ENCODE peak calls at places on chromosomes 2 and 18, in ten cellular contexts. V is NCI-H187 treated with DMSO at 0.1 percent for 48 hours; O is T-cell; I is SK-MEL-5; X is kidney glomerular epithelial cell; Y is hypothalamus; S is tibial artery; P is SJSA1; E is lower leg skin; U is stimulated activated CD8-positive, alpha-beta memory T cell treated with anti-CD3 and anti-CD28 coated beads, Interleukin-12 subunit alpha, Interleukin-12 subunit beta, amount 100 ng/mL, for 1 hour. L is an unnamed sample.
A peak's percentile ranks its signal among the peaks of the same experiment; 100 is the strongest.

GRCh38 chr18:31399336-31400032 is 22.9 kb downstream of the DSG4 start:
- DNase-seq in V (no peak), O (no peak), I (no peak), X (peak; percentile 87), Y (no peak), S (no peak), P (no peak), E (no peak), U (no peak), L (peak; percentile 95)

GRCh38 chr2:36919041-36919837 is 47.1 kb downstream of the STRN start:
- DNase-seq in V (no peak), O (no peak), I (no peak), X (no peak), Y (no peak), S (no peak), P (no peak), E (no peak), U (no peak), L (no peak)

GRCh38 chr18:22026362-22026761 is 143.0 kb upstream of the GATA6 start:
- DNase-seq in V (no peak), O (no peak), I (no peak), X (no peak), Y (no peak), S (no peak), P (no peak), E (no peak), U (no peak), L (no peak)

GRCh38 chr18:56373601-56374000 is 264.8 kb downstream of the TXNL1 start:
- DNase-seq in V (no peak), O (no peak), I (no peak), X (no peak), Y (no peak), S (no peak), P (no peak), E (no peak), U (no peak), L (no peak)

GRCh38 chr2:199914372-199914958 is 3.4 kb downstream of the C2orf69 start:
- DNase-seq in V (no peak), O (no peak), I (no peak), X (no peak), Y (no peak), S (no peak), P (no peak), E (no peak), U (no peak), L (no peak)

GRCh38 chr2:188607501-188607900 is 315.8 kb downstream of the GULP1 start:
- DNase-seq in V (no peak), O (no peak), I (no peak), X (peak; percentile 12), Y (no peak), S (no peak), P (no peak), E (no peak), U (no peak), L (peak; percentile 88)

GRCh38 chr2:6863792-6864191 is 1.9 kb downstream of the CMPK2 start:
- DNase-seq in V (peak; percentile 77), O (no peak), I (no peak), X (no peak), Y (no peak), S (no peak), P (no peak), E (no peak), U (no peak), L (no peak)

GRCh38 chr2:128320609-128321420 is 2.1 kb upstream of the HS6ST1 start:
- DNase-seq in V (no peak), O (no peak), I (no peak), X (no peak), Y (no peak), S (peak; percentile 65), P (no peak), E (no peak), U (no peak), L (no peak)

GRCh38 chr2:222468338-222468737 is 44.0 kb downstream of the SGPP2 start:
- DNase-seq in V (no peak), O (no peak), I (peak; percentile 69), X (no peak), Y (peak; percentile 23), S (no peak), P (no peak), E (no peak), U (no peak), L (peak; percentile 38)

GRCh38 chr18:34694611-34695165 is 15.4 kb upstream of the DTNA start:
- DNase-seq in V (no peak), O (no peak), I (no peak), X (no peak), Y (no peak), S (no peak), P (no peak), E (no peak), U (no peak), L (peak; percentile 6)

GRCh38 chr2:105794926-105795574 is 50.3 kb downstream of the NCK2 start:
- DNase-seq in V (no peak), O (no peak), I (no peak), X (no peak), Y (no peak), S (no peak), P (no peak), E (no peak), U (no peak), L (no peak)

GRCh38 chr2:63078852-63079606 is 28.4 kb downstream of the OTX1 start:
- DNase-seq in V (no peak), O (no peak), I (peak; percentile 87), X (peak; percentile 37), Y (no peak), S (no peak), P (no peak), E (no peak), U (no peak), L (peak; percentile 88)

GRCh38 chr18:23143871-23144270 is 8.6 kb downstream of the CABLES1 start:
- DNase-seq in V (no peak), O (no peak), I (peak; percentile 46), X (peak; percentile 25), Y (no peak), S (peak; percentile 76), P (no peak), E (no peak), U (no peak), L (no peak)

GRCh38 chr2:96591494-96591893 is 46.6 kb downstream of the KANSL3 start:
- DNase-seq in V (no peak), O (no peak), I (no peak), X (no peak), Y (no peak), S (no peak), P (no peak), E (no peak), U (no peak), L (no peak)

GRCh38 chr2:128250409-128251025 is 68.2 kb downstream of the HS6ST1 start:
- DNase-seq in V (no peak), O (no peak), I (no peak), X (no peak), Y (no peak), S (no peak), P (no peak), E (no peak), U (no peak), L (no peak)

GRCh38 chr2:138122891-138123290 is 158.6 kb downstream of the HNMT start:
- DNase-seq in V (no peak), O (no peak), I (no peak), X (peak; percentile 49), Y (no peak), S (no peak), P (no peak), E (no peak), U (no peak), L (peak; percentile 60)

GRCh38 chr2:224023188-224023587 is 15.9 kb downstream of the SERPINE2 start:
- DNase-seq in V (no peak), O (no peak), I (no peak), X (peak; percentile 21), Y (no peak), S (no peak), P (peak; percentile 46), E (no peak), U (no peak), L (peak; percentile 91)

GRCh38 chr18:74370163-74370562 is 54.5 kb downstream of the C18orf63 start:
- DNase-seq in V (no peak), O (no peak), I (no peak), X (no peak), Y (no peak), S (no peak), P (no peak), E (no peak), U (no peak), L (no peak)

GRCh38 chr2:217703999-217704398 is 298.8 kb downstream of the TNS1 start:
- DNase-seq in V (no peak), O (no peak), I (no peak), X (no peak), Y (no peak), S (no peak), P (no peak), E (no peak), U (no peak), L (no peak)

GRCh38 chr2:75870133-75870532 is 159.4 kb upstream of the GCFC2 start:
- DNase-seq in V (no peak), O (no peak), I (no peak), X (no peak), Y (no peak), S (no peak), P (no peak), E (no peak), U (no peak), L (no peak)

GRCh38 chr2:151790689-151791088 is 37.5 kb downstream of the ARL5A start:
- DNase-seq in V (no peak), O (no peak), I (no peak), X (no peak), Y (no peak), S (no peak), P (no peak), E (no peak), U (no peak), L (no peak)

GRCh38 chr2:156602552-156602933 is 166.4 kb downstream of the GPD2 start:
- DNase-seq in V (no peak), O (no peak), I (peak; percentile 38), X (no peak), Y (no peak), S (no peak), P (no peak), E (no peak), U (no peak), L (no peak)

GRCh38 chr2:120396519-120397361 is 50.8 kb downstream of the INHBB start:
- DNase-seq in V (no peak), O (no peak), I (no peak), X (no peak), Y (no peak), S (no peak), P (no peak), E (no peak), U (no peak), L (no peak)

L was measured in renal cortical epithelial cell.